ENCODE peak calls at places on chromosomes 1 and 21, in ten cellular contexts. X is PC-3; O is NCI-H146; V is head of caudate nucleus; Z is H54; W is activated CD4-positive, alpha-beta memory T cell treated with anti-CD3 and anti-CD28 coated beads for 36 hours; E is T-helper 9 cell; T is kidney glomerular epithelial cell; A is H9; S is MCF 10A. J is an unnamed sample.

GRCh38 chr1:41313661-41314131 is 47.5 kb upstream of the FOXO6 start:
- DNase-seq in E (no peak), V (no peak), O (no peak), A (peak), T (no peak), S (peak), Z (peak), X (peak), W (peak), J (peak)

GRCh38 chr1:7646981-7647901 is 123.9 kb upstream of the VAMP3 start:
- DNase-seq in X (peak), T (peak), Z (peak), V (peak), W (peak), S (peak), E (peak), O (peak), A (peak), J (no peak)

GRCh38 chr1:192936313-192937018 is 122.7 kb downstream of the UCHL5 start:
- DNase-seq in X (no peak), V (no peak), E (no peak), S (peak), W (no peak), T (no peak), O (no peak), A (no peak), Z (no peak), J (no peak)

GRCh38 chr21:35770101-35770945 is 290.0 kb downstream of the SETD4 start:
- DNase-seq in S (no peak), W (no peak), T (no peak), E (no peak), X (no peak), Z (no peak), O (no peak), A (no peak), V (no peak), J (no peak)

GRCh38 chr1:29644812-29645211 is 408.5 kb downstream of the PTPRU start:
- DNase-seq in E (no peak), S (no peak), V (no peak), X (no peak), O (no peak), T (no peak), Z (no peak), W (no peak), A (no peak), J (no peak)

GRCh38 chr1:12078938-12079861 is 16.1 kb downstream of the TNFRSF8 start:
- DNase-seq in S (peak), E (no peak), V (no peak), W (peak), A (peak), O (peak), Z (peak), X (peak), T (peak), J (peak)

GRCh38 chr1:168234846-168235547 is 9.2 kb downstream of the SFT2D2 start:
- DNase-seq in X (peak), S (peak), Z (peak), W (peak), E (no peak), A (peak), O (peak), V (no peak), T (peak), J (peak)

GRCh38 chr1:173122958-173123852 is 72.5 kb upstream of the TNFSF18 start:
- DNase-seq in O (no peak), Z (peak), T (peak), W (no peak), X (no peak), S (peak), V (peak), A (peak), E (no peak), J (peak)

GRCh38 chr21:45539046-45539795 is 3.0 kb downstream of the SLC19A1 start:
- DNase-seq in Z (no peak), W (no peak), O (no peak), T (no peak), A (peak), V (peak), X (no peak), S (no peak), E (no peak), J (no peak)

GRCh38 chr1:88773540-88774150 is 89.6 kb downstream of the PKN2 start:
- DNase-seq in O (no peak), X (peak), W (peak), A (no peak), V (no peak), S (peak), E (no peak), Z (no peak), T (peak), J (peak)

GRCh38 chr1:233304489-233305102 is 9.1 kb upstream of the PCNX2 start:
- DNase-seq in E (no peak), A (no peak), X (peak), T (peak), S (peak), W (no peak), Z (no peak), V (no peak), O (peak), J (no peak)

GRCh38 chr1:32496127-32496526 is 31.3 kb downstream of the ZBTB8B start:
- DNase-seq in Z (no peak), A (no peak), T (no peak), V (no peak), S (peak), X (no peak), E (no peak), O (no peak), W (no peak), J (no peak)

GRCh38 chr1:206723500-206724472 is 39.1 kb downstream of the MAPKAPK2 start:
- DNase-seq in X (peak), E (no peak), O (peak), W (no peak), Z (peak), S (peak), A (no peak), V (no peak), T (peak), J (no peak)

GRCh38 chr1:245412301-245412700 is 257.5 kb downstream of the KIF26B start:
- DNase-seq in W (no peak), V (no peak), Z (no peak), O (peak), S (no peak), T (no peak), A (no peak), X (no peak), E (no peak), J (no peak)

GRCh38 chr1:56415258-56415657 is 164.1 kb downstream of the PLPP3 start:
- DNase-seq in O (no peak), T (no peak), X (peak), E (no peak), A (no peak), Z (no peak), V (no peak), W (no peak), S (no peak), J (no peak)

GRCh38 chr21:28111151-28111619 is 881.5 kb downstream of the LTN1 start:
- DNase-seq in S (no peak), A (no peak), E (no peak), W (no peak), V (no peak), T (no peak), Z (no peak), O (no peak), X (no peak), J (no peak)

GRCh38 chr21:45406801-45407628 is 2.0 kb downstream of the COL18A1 start:
- DNase-seq in A (peak), T (peak), O (no peak), Z (no peak), S (no peak), E (no peak), X (no peak), W (no peak), V (no peak), J (peak)

GRCh38 chr1:42930178-42931107 is 28.2 kb downstream of the SLC2A1 start:
- DNase-seq in S (no peak), V (no peak), X (no peak), O (no peak), T (no peak), W (peak), A (no peak), E (no peak), Z (no peak), J (no peak)

GRCh38 chr1:52571783-52572182 is 18.9 kb upstream of the TUT4 start:
- DNase-seq in S (peak), E (no peak), O (no peak), V (no peak), W (no peak), A (no peak), Z (no peak), T (no peak), X (peak), J (peak)

GRCh38 chr1:18077657-18078215 is 29.9 kb upstream of the IGSF21 start:
- DNase-seq in A (no peak), V (no peak), X (no peak), T (no peak), W (no peak), S (no peak), E (no peak), O (peak), Z (no peak), J (no peak)

GRCh38 chr1:226310123-226310540 is 1.2 kb upstream of the LIN9 start:
- DNase-seq in W (no peak), E (no peak), A (no peak), Z (no peak), S (peak), O (no peak), V (no peak), T (no peak), X (no peak), J (peak)

GRCh38 chr1:48931571-48932251 is 155.0 kb upstream of the BEND5 start:
- DNase-seq in A (no peak), V (no peak), S (peak), O (no peak), Z (peak), E (no peak), T (no peak), X (peak), W (no peak), J (no peak)

GRCh38 chr1:230230273-230230672 is 163.2 kb downstream of the GALNT2 start:
- DNase-seq in V (no peak), A (no peak), X (no peak), T (no peak), O (no peak), S (no peak), Z (no peak), E (no peak), W (no peak), J (no peak)

GRCh38 chr1:166975361-166976129 is at the start of gene ILDR2:
- DNase-seq in V (peak), O (peak), X (peak), W (peak), T (peak), A (peak), Z (no peak), S (peak), E (peak), J (no peak)

GRCh38 chr1:12380316-12381249 is 150.8 kb downstream of the VPS13D start:
- DNase-seq in A (no peak), S (no peak), V (no peak), T (no peak), X (peak), Z (no peak), W (no peak), E (no peak), O (no peak), J (peak)

GRCh38 chr1:79259390-79260336 is 253.1 kb upstream of the ADGRL4 start:
- DNase-seq in O (peak), W (no peak), V (no peak), S (peak), A (no peak), X (peak), E (no peak), Z (peak), T (peak), J (no peak)

GRCh38 chr1:236063551-236063918 is 1.4 kb downstream of the NID1 start:
- DNase-seq in W (no peak), S (no peak), A (no peak), E (no peak), Z (no peak), V (no peak), X (no peak), O (no peak), T (no peak), J (no peak)

GRCh38 chr21:44423941-44424607 is 31.2 kb upstream of the LRRC3 start:
- DNase-seq in V (no peak), W (no peak), T (no peak), Z (no peak), S (no peak), O (no peak), E (no peak), X (no peak), A (peak), J (no peak)

GRCh38 chr1:46793126-46793525 is 5.7 kb upstream of the CYP4B1 start:
- DNase-seq in W (no peak), Z (no peak), E (no peak), T (no peak), O (no peak), V (no peak), A (no peak), S (no peak), X (no peak), J (no peak)